ENCODE peak calls at places on chromosomes 6 and 20, in four cellular contexts. B, G, A and C are unnamed samples.

GRCh38 chr20:34546751-34547181 is 11.8 kb upstream of the MAP1LC3A start:
- DNase-seq in B (no peak), G (no peak), A (no peak), C (no peak)

GRCh38 chr6:44956426-44956825 is 371.7 kb upstream of the RUNX2 start:
- DNase-seq in B (no peak), G (no peak), A (no peak), C (no peak)

GRCh38 chr6:90770778-90771177 is 183.9 kb upstream of the MAP3K7 start:
- DNase-seq in B (no peak), G (no peak), A (no peak), C (no peak)

GRCh38 chr20:59268827-59269226 is 31.6 kb upstream of the EDN3 start:
- DNase-seq in B (no peak), G (no peak), A (no peak), C (no peak)

GRCh38 chr6:79430913-79431312 is 106.3 kb downstream of the LCA5 start:
- DNase-seq in B (no peak), G (no peak), A (no peak), C (no peak)

GRCh38 chr20:3071610-3072529 is at the start of gene OXT:
- DNase-seq in B (no peak), G (no peak), A (peak), C (no peak)

GRCh38 chr20:40739841-40740240 is 50.8 kb upstream of the MAFB start:
- DNase-seq in B (no peak), G (no peak), A (no peak), C (no peak)

GRCh38 chr6:156703719-156704118 is 73.5 kb upstream of the ARID1B start:
- DNase-seq in B (no peak), G (no peak), A (no peak), C (peak)

GRCh38 chr20:50146732-50147662 is 6.5 kb downstream of the PEDS1 start:
- DNase-seq in B (no peak), G (no peak), A (peak), C (peak)

GRCh38 chr6:83019741-83020140 is 45.9 kb downstream of the UBE3D start:
- DNase-seq in B (no peak), G (no peak), A (no peak), C (no peak)

GRCh38 chr6:170434114-170434820 is 118.8 kb downstream of the PSMB1 start:
- DNase-seq in B (peak), G (no peak), A (no peak), C (no peak)

GRCh38 chr6:151733680-151734320 is 73.7 kb upstream of the ESR1 start:
- DNase-seq in B (no peak), G (no peak), A (no peak), C (no peak)

GRCh38 chr6:151738267-151738666 is 69.2 kb upstream of the ESR1 start:
- DNase-seq in B (no peak), G (no peak), A (no peak), C (no peak)

GRCh38 chr6:151740820-151741219 is 66.7 kb upstream of the ESR1 start:
- DNase-seq in B (no peak), G (no peak), A (no peak), C (no peak)

DNA sequence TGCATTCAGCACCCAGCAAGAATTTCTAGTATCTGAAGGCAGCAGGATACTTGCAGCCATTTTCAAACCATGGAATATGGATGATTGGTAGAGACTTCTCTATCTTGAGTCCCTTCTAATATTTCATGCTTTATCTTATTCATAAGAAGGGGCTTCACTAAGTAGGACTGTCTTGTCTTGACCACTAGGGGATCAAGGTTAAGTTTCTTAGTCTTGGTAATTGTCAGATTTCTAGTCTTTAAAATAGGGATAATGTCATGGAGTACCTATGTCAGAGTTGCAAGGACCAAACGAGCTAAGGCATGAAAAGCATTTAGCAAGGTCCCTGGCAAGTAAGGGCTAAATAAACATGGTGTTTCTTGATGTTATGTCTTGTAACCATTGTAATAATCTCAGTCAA is 68.5 kb upstream of the ESR1 start:
- DNase-seq in B (no peak), G (no peak), A (no peak), C (no peak)
- TF ChIP-seq CTCF in B (no peak), G (no peak), A (no peak), C (no peak)

DNA sequence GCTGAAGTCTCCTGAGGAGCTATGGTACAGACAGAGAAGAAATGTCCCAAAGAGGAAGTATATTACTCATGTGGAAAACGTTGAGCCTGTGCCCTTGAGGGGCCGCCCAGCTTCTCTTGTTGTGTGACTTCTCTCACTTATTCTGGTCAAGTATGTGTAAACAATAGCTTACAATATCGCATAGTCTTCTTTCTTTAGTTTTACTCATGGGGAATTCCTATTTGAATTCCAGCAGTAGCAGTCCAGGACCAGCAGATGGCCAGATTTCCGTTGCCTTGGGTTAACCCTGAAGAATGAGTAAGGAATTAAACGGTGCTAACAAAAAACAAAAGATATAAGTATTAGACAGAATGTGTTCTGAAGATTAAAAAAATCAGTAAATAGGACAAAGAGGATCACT is 522.0 kb upstream of the GJE1 start:
- DNase-seq in B (no peak), G (no peak), A (peak), C (no peak)
- TF ChIP-seq CTCF in B (peak), G (no peak), A (no peak), C (no peak)

DNA sequence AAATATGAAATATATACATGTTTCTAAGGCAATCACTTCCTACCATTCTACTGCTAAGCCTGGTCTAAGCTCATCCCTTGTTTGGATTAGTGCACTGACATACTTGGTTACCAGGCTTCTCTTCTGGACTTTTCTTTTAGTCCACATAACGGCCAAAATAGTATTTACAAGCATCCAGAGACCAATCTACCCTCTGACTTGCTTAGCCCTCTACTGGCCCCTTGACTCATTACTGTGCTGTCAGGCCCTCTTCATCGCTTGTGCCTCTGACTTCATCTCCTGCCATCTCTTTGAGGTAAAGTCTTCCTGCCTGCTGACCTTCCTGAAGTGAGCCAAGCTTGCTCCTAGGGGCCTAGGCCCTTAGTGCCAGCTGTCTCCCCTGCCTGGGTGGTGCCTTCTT is 35.1 kb downstream of the TULP4 start:
- DNase-seq in B (no peak), G (no peak), A (no peak), C (no peak)
- TF ChIP-seq CTCF in B (no peak), G (no peak), A (no peak), C (no peak)

DNA sequence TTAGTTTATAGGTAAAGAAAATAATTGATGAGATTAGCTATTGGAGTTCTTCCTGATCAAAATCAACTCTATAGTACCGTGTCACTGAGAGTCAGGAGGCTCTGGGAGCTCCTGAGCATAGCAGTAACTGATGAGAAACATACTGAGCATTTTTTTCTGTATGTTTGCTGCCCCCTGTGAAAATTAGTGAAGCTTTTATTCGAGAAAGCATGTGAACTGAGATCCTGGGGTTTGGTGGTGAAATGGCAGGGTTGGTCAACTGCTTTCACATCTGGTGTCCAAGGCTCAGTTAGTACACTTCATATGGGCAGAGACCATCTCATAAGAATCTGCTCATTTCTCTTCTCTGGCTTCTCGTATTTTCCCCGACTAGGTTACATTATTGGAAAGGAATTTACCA is 4.1 kb upstream of the ABT1 start:
- DNase-seq in B (no peak), G (no peak), A (no peak), C (peak)
- TF ChIP-seq CTCF in B (peak), G (no peak), A (no peak), C (no peak)

GRCh38 chr20:38982291-38982690 is 20.1 kb downstream of the DHX35 start:
- DNase-seq in B (no peak), G (no peak), A (no peak), C (no peak)

GRCh38 chr20:38987777-38988176 is 25.6 kb downstream of the DHX35 start:
- DNase-seq in B (no peak), G (no peak), A (no peak), C (no peak)

GRCh38 chr20:38986663-38987062 is 24.5 kb downstream of the DHX35 start:
- DNase-seq in B (no peak), G (no peak), A (no peak), C (no peak)

GRCh38 chr20:38985060-38985459 is 22.9 kb downstream of the DHX35 start:
- DNase-seq in B (no peak), G (no peak), A (no peak), C (no peak)

GRCh38 chr20:38985603-38986170 is 23.5 kb downstream of the DHX35 start:
- DNase-seq in B (no peak), G (no peak), A (no peak), C (peak)
- TF ChIP-seq CTCF in B (no peak), G (no peak), A (no peak), C (no peak)

DNA sequence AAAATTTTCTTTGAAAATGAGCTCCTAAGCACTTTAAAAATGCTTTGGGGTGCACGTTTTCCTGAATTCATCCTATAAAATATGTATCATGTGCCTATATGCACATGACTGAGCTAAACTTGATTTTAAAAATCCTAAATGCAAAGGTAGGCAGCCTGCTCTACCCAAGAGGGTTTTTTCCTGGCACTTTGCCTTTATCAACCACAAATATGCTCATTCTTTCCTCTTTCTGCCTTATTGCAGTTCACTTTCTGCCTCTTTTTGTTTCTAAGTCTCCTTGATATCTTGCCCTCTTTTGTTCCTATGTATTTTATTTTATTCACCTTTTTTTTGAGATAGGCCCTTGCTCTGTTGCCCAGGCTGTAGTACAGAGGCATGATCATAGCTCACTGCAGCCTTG is 229.3 kb downstream of the GRM1 start:
- DNase-seq in B (no peak), G (no peak), A (no peak), C (peak)
- TF ChIP-seq CTCF in B (no peak), G (no peak), A (no peak), C (no peak)

GRCh38 chr6:145815875-145816274 is 1.3 kb upstream of the FBXO30 start:
- DNase-seq in B (no peak), G (no peak), A (no peak), C (no peak)

GRCh38 chr6:145815351-145815772 is 767 bp upstream of the FBXO30 start:
- DNase-seq in B (no peak), G (peak), A (no peak), C (no peak)

GRCh38 chr6:145813285-145814034 is 1.1 kb downstream of the FBXO30 start:
- DNase-seq in B (no peak), G (no peak), A (no peak), C (peak)

GRCh38 chr6:145814035-145814500 is 527 bp downstream of the FBXO30 start:
- DNase-seq in B (peak), G (no peak), A (peak), C (peak)

DNA sequence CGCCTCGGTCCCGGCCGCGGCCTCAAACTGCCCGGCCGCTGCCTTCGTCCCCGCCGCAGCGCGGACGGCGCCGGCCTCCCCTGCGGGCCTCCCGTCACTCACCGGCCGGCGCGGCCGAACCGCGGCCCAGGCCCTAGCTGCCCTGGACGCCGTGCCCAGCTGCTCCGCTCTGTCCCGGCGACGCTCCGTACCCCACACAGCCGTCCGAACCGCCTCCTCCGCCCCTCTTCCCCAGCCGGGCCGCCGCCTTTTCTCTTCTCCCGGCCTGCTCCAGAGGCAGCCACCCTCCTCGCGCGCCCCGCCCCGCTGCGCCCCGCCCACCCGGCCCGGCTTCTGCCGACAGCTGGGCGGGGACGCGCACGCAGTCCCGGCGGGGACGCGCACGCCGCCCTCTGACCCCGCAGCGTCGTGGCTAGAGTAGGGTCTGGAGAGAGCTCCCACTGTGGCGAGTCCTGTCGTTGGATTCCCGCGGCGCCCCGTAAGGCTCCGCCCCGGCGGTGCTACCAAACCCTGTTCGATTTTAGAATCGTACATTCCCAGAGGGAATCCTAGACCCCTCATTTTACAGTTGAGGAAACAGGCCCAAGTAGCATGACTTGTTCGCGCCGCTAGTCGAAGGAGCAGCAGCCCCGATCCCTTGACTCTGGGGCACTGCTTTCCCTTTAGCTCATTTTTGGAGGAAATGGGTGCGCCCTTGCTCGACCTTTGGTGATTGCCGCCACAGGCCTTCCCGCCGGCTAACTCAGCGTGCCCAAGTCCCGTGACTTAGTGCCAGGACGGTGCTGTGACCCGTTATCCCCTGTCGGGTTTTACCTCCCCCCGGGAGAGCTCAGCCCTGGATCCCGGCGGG is at the start of gene FBXO30:
- DNase-seq in B (peak), G (peak), A (peak), C (peak)
- TF ChIP-seq CTCF in B (peak), G (peak), A (no peak), C (no peak)

GRCh38 chr20:52083627-52084232 is 107.8 kb downstream of the ZFP64 start:
- DNase-seq in B (no peak), G (peak), A (no peak), C (peak)
- TF ChIP-seq CTCF in B (peak), G (peak), A (peak), C (peak)

GRCh38 chr6:8642131-8642530 is 206.8 kb upstream of the SLC35B3 start:
- DNase-seq in B (no peak), G (no peak), A (no peak), C (no peak)
- TF ChIP-seq CTCF in B (no peak), G (no peak), A (no peak), C (no peak)